ENCODE peak calls at places on chromosome 2, in seven cellular contexts. One of them, this sample, is unnamed.
A peak's percentile ranks its signal among the peaks of the same experiment; 100 is the strongest.

GRCh38 chr2:139142252-139142651 is 362.1 kb upstream of the NXPH2 start:
- DNase-seq in B cell: no peak
- DNase-seq in AG04450: no peak
- DNase-seq in GM23248: peak; percentile 15
- DNase-seq in progenitor cell of endocrine pancreas: no peak
- DNase-seq in T-helper 1 cell: no peak
- DNase-seq in coronary artery: no peak
- DNase-seq in this sample: peak; percentile 60

GRCh38 chr2:76415821-76416220 is 705.1 kb upstream of the GCFC2 start:
- DNase-seq in coronary artery: no peak
- DNase-seq in GM23248: no peak
- DNase-seq in B cell: no peak
- DNase-seq in progenitor cell of endocrine pancreas: no peak
- DNase-seq in T-helper 1 cell: no peak
- DNase-seq in AG04450: no peak
- DNase-seq in this sample: peak; percentile 36

GRCh38 chr2:232927793-232928563 is 57.9 kb downstream of the SNORC start:
- DNase-seq in progenitor cell of endocrine pancreas: peak; percentile 30
- DNase-seq in AG04450: no peak
- DNase-seq in T-helper 1 cell: no peak
- DNase-seq in B cell: peak; percentile 71
- DNase-seq in GM23248: peak; percentile 26
- DNase-seq in coronary artery: no peak
- DNase-seq in this sample: no peak

GRCh38 chr2:63056309-63057065 is 5.9 kb downstream of the OTX1 start:
- DNase-seq in B cell: peak; percentile 61
- DNase-seq in T-helper 1 cell: no peak
- DNase-seq in coronary artery: no peak
- DNase-seq in AG04450: no peak
- DNase-seq in progenitor cell of endocrine pancreas: no peak
- DNase-seq in GM23248: peak; percentile 51
- DNase-seq in this sample: peak; percentile 29

GRCh38 chr2:216557820-216558219 is 59.2 kb downstream of the RPL37A start:
- DNase-seq in GM23248: no peak
- DNase-seq in B cell: no peak
- DNase-seq in coronary artery: no peak
- DNase-seq in T-helper 1 cell: no peak
- DNase-seq in progenitor cell of endocrine pancreas: no peak
- DNase-seq in AG04450: no peak
- DNase-seq in this sample: no peak

GRCh38 chr2:27238976-27239375 is 21.8 kb downstream of the CAD start:
- DNase-seq in T-helper 1 cell: no peak
- DNase-seq in coronary artery: no peak
- DNase-seq in AG04450: no peak
- DNase-seq in B cell: no peak
- DNase-seq in progenitor cell of endocrine pancreas: no peak
- DNase-seq in GM23248: no peak
- DNase-seq in this sample: no peak

GRCh38 chr2:124180635-124181034 is 155.5 kb downstream of the CNTNAP5 start:
- DNase-seq in coronary artery: no peak
- DNase-seq in B cell: no peak
- DNase-seq in GM23248: no peak
- DNase-seq in progenitor cell of endocrine pancreas: no peak
- DNase-seq in AG04450: no peak
- DNase-seq in T-helper 1 cell: no peak
- DNase-seq in this sample: no peak

GRCh38 chr2:127805491-127805890 is 5.5 kb downstream of the WDR33 start:
- DNase-seq in T-helper 1 cell: no peak
- DNase-seq in B cell: no peak
- DNase-seq in coronary artery: no peak
- DNase-seq in progenitor cell of endocrine pancreas: no peak
- DNase-seq in GM23248: no peak
- DNase-seq in AG04450: no peak
- DNase-seq in this sample: no peak

GRCh38 chr2:73105511-73105971 is 7.2 kb downstream of the RAB11FIP5 start:
- DNase-seq in progenitor cell of endocrine pancreas: no peak
- DNase-seq in AG04450: no peak
- DNase-seq in B cell: no peak
- DNase-seq in GM23248: peak; percentile 41
- DNase-seq in T-helper 1 cell: no peak
- DNase-seq in coronary artery: peak; percentile 58
- DNase-seq in this sample: no peak